ENCODE peak calls at places on chromosome 18, in nine cellular contexts. One of them, this sample, is unnamed.

GRCh38 chr18:24885266-24885665 is 424.8 kb downstream of the HRH4 start:
- DNase-seq in LoVo: no peak
- DNase-seq in GM04503: no peak
- DNase-seq in activated CD8-positive, alpha-beta memory T cell treated with anti-CD3 and anti-CD28 coated beads for 48 hours: no peak
- DNase-seq in NCI-H1417: no peak
- DNase-seq in tibial artery: no peak
- DNase-seq in iPS-NIHi11: no peak
- DNase-seq in choroid plexus epithelial cell: no peak
- DNase-seq in RKO: no peak
- DNase-seq in this sample: no peak

GRCh38 chr18:55322176-55322735 is 265.7 kb downstream of the TCF4 start:
- DNase-seq in RKO: no peak
- DNase-seq in choroid plexus epithelial cell: peak; percentile 97
- DNase-seq in iPS-NIHi11: peak; percentile 68
- DNase-seq in tibial artery: peak; percentile 90
- DNase-seq in NCI-H1417: peak; percentile 99
- DNase-seq in LoVo: no peak
- DNase-seq in GM04503: peak; percentile 85
- DNase-seq in activated CD8-positive, alpha-beta memory T cell treated with anti-CD3 and anti-CD28 coated beads for 48 hours: no peak
- DNase-seq in this sample: peak; percentile 62

GRCh38 chr18:50152900-50153299 is 42.0 kb downstream of the MYO5B start:
- DNase-seq in NCI-H1417: no peak
- DNase-seq in RKO: no peak
- DNase-seq in GM04503: no peak
- DNase-seq in iPS-NIHi11: no peak
- DNase-seq in choroid plexus epithelial cell: no peak
- DNase-seq in activated CD8-positive, alpha-beta memory T cell treated with anti-CD3 and anti-CD28 coated beads for 48 hours: no peak
- DNase-seq in tibial artery: no peak
- DNase-seq in LoVo: no peak
- DNase-seq in this sample: no peak

GRCh38 chr18:3478262-3478978 is 28.4 kb downstream of the TGIF1 start:
- DNase-seq in GM04503: no peak
- DNase-seq in LoVo: no peak
- DNase-seq in activated CD8-positive, alpha-beta memory T cell treated with anti-CD3 and anti-CD28 coated beads for 48 hours: no peak
- DNase-seq in RKO: no peak
- DNase-seq in iPS-NIHi11: no peak
- DNase-seq in tibial artery: no peak
- DNase-seq in choroid plexus epithelial cell: peak; percentile 32
- DNase-seq in NCI-H1417: no peak
- DNase-seq in this sample: no peak

GRCh38 chr18:75429975-75430374 is 2.5 kb upstream of the SMIM21 start:
- DNase-seq in RKO: no peak
- DNase-seq in tibial artery: no peak
- DNase-seq in LoVo: peak; percentile 37
- DNase-seq in choroid plexus epithelial cell: no peak
- DNase-seq in iPS-NIHi11: no peak
- DNase-seq in NCI-H1417: no peak
- DNase-seq in GM04503: no peak
- DNase-seq in activated CD8-positive, alpha-beta memory T cell treated with anti-CD3 and anti-CD28 coated beads for 48 hours: no peak
- DNase-seq in this sample: no peak

GRCh38 chr18:22377769-22378168 is 39.9 kb downstream of the CTAGE1 start:
- DNase-seq in LoVo: no peak
- DNase-seq in choroid plexus epithelial cell: no peak
- DNase-seq in NCI-H1417: no peak
- DNase-seq in tibial artery: no peak
- DNase-seq in GM04503: no peak
- DNase-seq in activated CD8-positive, alpha-beta memory T cell treated with anti-CD3 and anti-CD28 coated beads for 48 hours: no peak
- DNase-seq in RKO: no peak
- DNase-seq in iPS-NIHi11: no peak
- DNase-seq in this sample: no peak

GRCh38 chr18:78319264-78319663 is 660.4 kb upstream of the SALL3 start:
- DNase-seq in LoVo: no peak
- DNase-seq in choroid plexus epithelial cell: no peak
- DNase-seq in iPS-NIHi11: no peak
- DNase-seq in activated CD8-positive, alpha-beta memory T cell treated with anti-CD3 and anti-CD28 coated beads for 48 hours: no peak
- DNase-seq in RKO: no peak
- DNase-seq in tibial artery: no peak
- DNase-seq in GM04503: no peak
- DNase-seq in NCI-H1417: no peak
- DNase-seq in this sample: no peak

GRCh38 chr18:43524260-43524659 is 247.0 kb upstream of the SYT4 start:
- DNase-seq in RKO: no peak
- DNase-seq in choroid plexus epithelial cell: no peak
- DNase-seq in NCI-H1417: no peak
- DNase-seq in GM04503: no peak
- DNase-seq in LoVo: no peak
- DNase-seq in tibial artery: no peak
- DNase-seq in iPS-NIHi11: no peak
- DNase-seq in activated CD8-positive, alpha-beta memory T cell treated with anti-CD3 and anti-CD28 coated beads for 48 hours: no peak
- DNase-seq in this sample: no peak

GRCh38 chr18:12659904-12660605 is 2.1 kb upstream of the SPIRE1 start:
- DNase-seq in GM04503: no peak
- DNase-seq in NCI-H1417: peak; percentile 83
- DNase-seq in RKO: peak; percentile 81
- DNase-seq in LoVo: peak; percentile 78
- DNase-seq in activated CD8-positive, alpha-beta memory T cell treated with anti-CD3 and anti-CD28 coated beads for 48 hours: no peak
- DNase-seq in iPS-NIHi11: peak; percentile 60
- DNase-seq in tibial artery: no peak
- DNase-seq in choroid plexus epithelial cell: peak; percentile 81
- DNase-seq in this sample: no peak

GRCh38 chr18:61963705-61964104 is 70.9 kb upstream of the RNF152 start:
- DNase-seq in choroid plexus epithelial cell: no peak
- DNase-seq in RKO: no peak
- DNase-seq in iPS-NIHi11: no peak
- DNase-seq in NCI-H1417: no peak
- DNase-seq in tibial artery: no peak
- DNase-seq in GM04503: no peak
- DNase-seq in LoVo: no peak
- DNase-seq in activated CD8-positive, alpha-beta memory T cell treated with anti-CD3 and anti-CD28 coated beads for 48 hours: no peak
- DNase-seq in this sample: no peak

GRCh38 chr18:57705861-57706590 is 84.4 kb upstream of the NARS1 start:
- DNase-seq in RKO: no peak
- DNase-seq in activated CD8-positive, alpha-beta memory T cell treated with anti-CD3 and anti-CD28 coated beads for 48 hours: no peak
- DNase-seq in tibial artery: no peak
- DNase-seq in GM04503: no peak
- DNase-seq in iPS-NIHi11: no peak
- DNase-seq in NCI-H1417: peak; percentile 99
- DNase-seq in choroid plexus epithelial cell: no peak
- DNase-seq in LoVo: peak; percentile 45
- DNase-seq in this sample: no peak

GRCh38 chr18:74623047-74623816 is 25.6 kb downstream of the ZNF407 start:
- DNase-seq in GM04503: no peak
- DNase-seq in RKO: no peak
- DNase-seq in activated CD8-positive, alpha-beta memory T cell treated with anti-CD3 and anti-CD28 coated beads for 48 hours: no peak
- DNase-seq in tibial artery: no peak
- DNase-seq in choroid plexus epithelial cell: peak; percentile 63
- DNase-seq in NCI-H1417: peak; percentile 53
- DNase-seq in iPS-NIHi11: no peak
- DNase-seq in LoVo: no peak
- DNase-seq in this sample: no peak

GRCh38 chr18:36623681-36624080 is 205.1 kb downstream of the TPGS2 start:
- DNase-seq in activated CD8-positive, alpha-beta memory T cell treated with anti-CD3 and anti-CD28 coated beads for 48 hours: no peak
- DNase-seq in NCI-H1417: no peak
- DNase-seq in iPS-NIHi11: no peak
- DNase-seq in choroid plexus epithelial cell: no peak
- DNase-seq in GM04503: no peak
- DNase-seq in LoVo: no peak
- DNase-seq in RKO: no peak
- DNase-seq in tibial artery: no peak
- DNase-seq in this sample: no peak

GRCh38 chr18:79640064-79640672 is 39.4 kb upstream of the CTDP1 start:
- DNase-seq in GM04503: no peak
- DNase-seq in RKO: no peak
- DNase-seq in activated CD8-positive, alpha-beta memory T cell treated with anti-CD3 and anti-CD28 coated beads for 48 hours: no peak
- DNase-seq in tibial artery: no peak
- DNase-seq in NCI-H1417: no peak
- DNase-seq in iPS-NIHi11: no peak
- DNase-seq in LoVo: no peak
- DNase-seq in choroid plexus epithelial cell: no peak
- DNase-seq in this sample: no peak

GRCh38 chr18:9079863-9080528 is 22.5 kb upstream of the NDUFV2 start:
- DNase-seq in choroid plexus epithelial cell: no peak
- DNase-seq in GM04503: no peak
- DNase-seq in tibial artery: no peak
- DNase-seq in LoVo: no peak
- DNase-seq in iPS-NIHi11: no peak
- DNase-seq in activated CD8-positive, alpha-beta memory T cell treated with anti-CD3 and anti-CD28 coated beads for 48 hours: no peak
- DNase-seq in RKO: no peak
- DNase-seq in NCI-H1417: no peak
- DNase-seq in this sample: no peak

GRCh38 chr18:32802606-32803451 is 30.0 kb upstream of the KLHL14 start:
- DNase-seq in choroid plexus epithelial cell: no peak
- DNase-seq in GM04503: no peak
- DNase-seq in NCI-H1417: no peak
- DNase-seq in activated CD8-positive, alpha-beta memory T cell treated with anti-CD3 and anti-CD28 coated beads for 48 hours: no peak
- DNase-seq in RKO: no peak
- DNase-seq in LoVo: no peak
- DNase-seq in tibial artery: no peak
- DNase-seq in iPS-NIHi11: peak; percentile 24
- DNase-seq in this sample: no peak

GRCh38 chr18:23876496-23876895 is 138.1 kb upstream of the TTC39C start:
- DNase-seq in GM04503: no peak
- DNase-seq in RKO: no peak
- DNase-seq in NCI-H1417: no peak
- DNase-seq in tibial artery: no peak
- DNase-seq in LoVo: no peak
- DNase-seq in activated CD8-positive, alpha-beta memory T cell treated with anti-CD3 and anti-CD28 coated beads for 48 hours: no peak
- DNase-seq in iPS-NIHi11: no peak
- DNase-seq in choroid plexus epithelial cell: no peak
- DNase-seq in this sample: no peak

GRCh38 chr18:9802774-9803697 is 82.7 kb upstream of the TXNDC2 start:
- DNase-seq in LoVo: no peak
- DNase-seq in tibial artery: no peak
- DNase-seq in activated CD8-positive, alpha-beta memory T cell treated with anti-CD3 and anti-CD28 coated beads for 48 hours: no peak
- DNase-seq in choroid plexus epithelial cell: peak; percentile 73
- DNase-seq in RKO: no peak
- DNase-seq in NCI-H1417: peak; percentile 70
- DNase-seq in iPS-NIHi11: no peak
- DNase-seq in GM04503: no peak
- DNase-seq in this sample: no peak

GRCh38 chr18:51275712-51276473 is 78.4 kb upstream of the MEX3C start:
- DNase-seq in NCI-H1417: peak; percentile 23
- DNase-seq in GM04503: no peak
- DNase-seq in tibial artery: no peak
- DNase-seq in choroid plexus epithelial cell: peak; percentile 89
- DNase-seq in LoVo: no peak
- DNase-seq in RKO: no peak
- DNase-seq in activated CD8-positive, alpha-beta memory T cell treated with anti-CD3 and anti-CD28 coated beads for 48 hours: no peak
- DNase-seq in iPS-NIHi11: peak; percentile 27
- DNase-seq in this sample: no peak

GRCh38 chr18:44895176-44895798 is 214.6 kb downstream of the SETBP1 start:
- DNase-seq in LoVo: no peak
- DNase-seq in choroid plexus epithelial cell: peak; percentile 82
- DNase-seq in activated CD8-positive, alpha-beta memory T cell treated with anti-CD3 and anti-CD28 coated beads for 48 hours: no peak
- DNase-seq in tibial artery: no peak
- DNase-seq in RKO: peak; percentile 1
- DNase-seq in iPS-NIHi11: no peak
- DNase-seq in GM04503: no peak
- DNase-seq in NCI-H1417: peak; percentile 43
- DNase-seq in this sample: no peak

GRCh38 chr18:48375150-48375790 is 33.9 kb downstream of the ZBTB7C start:
- DNase-seq in GM04503: no peak
- DNase-seq in NCI-H1417: no peak
- DNase-seq in tibial artery: no peak
- DNase-seq in choroid plexus epithelial cell: no peak
- DNase-seq in activated CD8-positive, alpha-beta memory T cell treated with anti-CD3 and anti-CD28 coated beads for 48 hours: no peak
- DNase-seq in iPS-NIHi11: no peak
- DNase-seq in RKO: no peak
- DNase-seq in LoVo: no peak
- DNase-seq in this sample: no peak

GRCh38 chr18:50813353-50813752 is 6.5 kb downstream of the MRO start:
- DNase-seq in LoVo: no peak
- DNase-seq in NCI-H1417: no peak
- DNase-seq in tibial artery: no peak
- DNase-seq in choroid plexus epithelial cell: no peak
- DNase-seq in RKO: no peak
- DNase-seq in GM04503: no peak
- DNase-seq in activated CD8-positive, alpha-beta memory T cell treated with anti-CD3 and anti-CD28 coated beads for 48 hours: no peak
- DNase-seq in iPS-NIHi11: no peak
- DNase-seq in this sample: no peak

GRCh38 chr18:28150925-28151324 is 26.0 kb downstream of the CDH2 start:
- DNase-seq in RKO: no peak
- DNase-seq in GM04503: no peak
- DNase-seq in NCI-H1417: peak; percentile 61
- DNase-seq in choroid plexus epithelial cell: no peak
- DNase-seq in iPS-NIHi11: no peak
- DNase-seq in tibial artery: no peak
- DNase-seq in LoVo: no peak
- DNase-seq in activated CD8-positive, alpha-beta memory T cell treated with anti-CD3 and anti-CD28 coated beads for 48 hours: no peak
- DNase-seq in this sample: no peak

GRCh38 chr18:57543560-57543959 is 42.9 kb downstream of the FECH start:
- DNase-seq in LoVo: no peak
- DNase-seq in iPS-NIHi11: no peak
- DNase-seq in tibial artery: no peak
- DNase-seq in RKO: no peak
- DNase-seq in choroid plexus epithelial cell: no peak
- DNase-seq in activated CD8-positive, alpha-beta memory T cell treated with anti-CD3 and anti-CD28 coated beads for 48 hours: no peak
- DNase-seq in GM04503: no peak
- DNase-seq in NCI-H1417: no peak
- DNase-seq in this sample: no peak

GRCh38 chr18:22559414-22560282 is 141.9 kb upstream of the CTAGE1 start:
- DNase-seq in LoVo: peak; percentile 66
- DNase-seq in GM04503: no peak
- DNase-seq in iPS-NIHi11: peak; percentile 66
- DNase-seq in RKO: no peak
- DNase-seq in activated CD8-positive, alpha-beta memory T cell treated with anti-CD3 and anti-CD28 coated beads for 48 hours: peak; percentile 5
- DNase-seq in tibial artery: peak; percentile 86
- DNase-seq in choroid plexus epithelial cell: peak; percentile 63
- DNase-seq in NCI-H1417: peak; percentile 50
- DNase-seq in this sample: peak; percentile 76

GRCh38 chr18:73752965-73753364 is 394.7 kb downstream of the FBXO15 start:
- DNase-seq in iPS-NIHi11: no peak
- DNase-seq in activated CD8-positive, alpha-beta memory T cell treated with anti-CD3 and anti-CD28 coated beads for 48 hours: no peak
- DNase-seq in tibial artery: no peak
- DNase-seq in NCI-H1417: no peak
- DNase-seq in choroid plexus epithelial cell: peak; percentile 61
- DNase-seq in GM04503: no peak
- DNase-seq in LoVo: no peak
- DNase-seq in RKO: no peak
- DNase-seq in this sample: no peak

GRCh38 chr18:38923136-38923535 is 1357.5 kb upstream of the CELF4 start:
- DNase-seq in RKO: no peak
- DNase-seq in GM04503: no peak
- DNase-seq in LoVo: no peak
- DNase-seq in NCI-H1417: peak; percentile 77
- DNase-seq in activated CD8-positive, alpha-beta memory T cell treated with anti-CD3 and anti-CD28 coated beads for 48 hours: no peak
- DNase-seq in tibial artery: no peak
- DNase-seq in iPS-NIHi11: no peak
- DNase-seq in choroid plexus epithelial cell: no peak
- DNase-seq in this sample: no peak

GRCh38 chr18:57051586-57052044 is 95.3 kb upstream of the BOD1L2 start:
- DNase-seq in NCI-H1417: peak; percentile 24
- DNase-seq in tibial artery: no peak
- DNase-seq in GM04503: no peak
- DNase-seq in choroid plexus epithelial cell: no peak
- DNase-seq in iPS-NIHi11: no peak
- DNase-seq in LoVo: peak; percentile 19
- DNase-seq in RKO: no peak
- DNase-seq in activated CD8-positive, alpha-beta memory T cell treated with anti-CD3 and anti-CD28 coated beads for 48 hours: no peak
- DNase-seq in this sample: no peak

GRCh38 chr18:39635966-39636365 is 2070.4 kb upstream of the CELF4 start:
- DNase-seq in activated CD8-positive, alpha-beta memory T cell treated with anti-CD3 and anti-CD28 coated beads for 48 hours: no peak
- DNase-seq in iPS-NIHi11: no peak
- DNase-seq in RKO: no peak
- DNase-seq in NCI-H1417: no peak
- DNase-seq in tibial artery: no peak
- DNase-seq in GM04503: no peak
- DNase-seq in choroid plexus epithelial cell: peak; percentile 21
- DNase-seq in LoVo: no peak
- DNase-seq in this sample: no peak

GRCh38 chr18:23135679-23136325 is 517 bp downstream of the CABLES1 start:
- DNase-seq in activated CD8-positive, alpha-beta memory T cell treated with anti-CD3 and anti-CD28 coated beads for 48 hours: no peak
- DNase-seq in GM04503: no peak
- DNase-seq in iPS-NIHi11: peak; percentile 68
- DNase-seq in NCI-H1417: peak; percentile 70
- DNase-seq in RKO: peak; percentile 16
- DNase-seq in LoVo: peak; percentile 20
- DNase-seq in choroid plexus epithelial cell: peak; percentile 33
- DNase-seq in tibial artery: no peak
- DNase-seq in this sample: peak; percentile 68

GRCh38 chr18:41744664-41745063 is 210.4 kb upstream of the PIK3C3 start:
- DNase-seq in iPS-NIHi11: no peak
- DNase-seq in NCI-H1417: peak; percentile 72
- DNase-seq in GM04503: no peak
- DNase-seq in activated CD8-positive, alpha-beta memory T cell treated with anti-CD3 and anti-CD28 coated beads for 48 hours: no peak
- DNase-seq in LoVo: no peak
- DNase-seq in choroid plexus epithelial cell: no peak
- DNase-seq in RKO: no peak
- DNase-seq in tibial artery: no peak
- DNase-seq in this sample: no peak